ENCODE peak calls at places on chromosome 21, in four cellular contexts. K is left cardiac atrium, S is hypothalamus, Y is left ventricle myocardium inferior. C is an unnamed sample.

GRCh38 chr21:28193189-28193588 is 799.5 kb downstream of the LTN1 start:
- DNase-seq in K (no peak), S (no peak), Y (no peak), C (no peak)

GRCh38 chr21:45516071-45516670 is 26.1 kb downstream of the SLC19A1 start:
- DNase-seq in K (peak), S (no peak), Y (peak), C (no peak)

GRCh38 chr21:42199488-42200463 is 19.2 kb upstream of the ABCG1 start:
- DNase-seq in K (no peak), S (no peak), Y (no peak), C (peak)

GRCh38 chr21:44296916-44297315 is 2.9 kb upstream of the PFKL start:
- DNase-seq in K (no peak), S (no peak), Y (no peak), C (no peak)

GRCh38 chr21:44050276-44050675 is 38.2 kb downstream of the TRAPPC10 start:
- DNase-seq in K (no peak), S (no peak), Y (no peak), C (no peak)

GRCh38 chr21:41835711-41836154 is 43.4 kb downstream of the PRDM15 start:
- DNase-seq in K (no peak), S (no peak), Y (no peak), C (no peak)

GRCh38 chr21:35748683-35749314 is 311.5 kb downstream of the SETD4 start:
- DNase-seq in K (no peak), S (no peak), Y (no peak), C (no peak)

GRCh38 chr21:39676054-39676771 is 63.5 kb downstream of the B3GALT5 start:
- DNase-seq in K (no peak), S (no peak), Y (peak), C (no peak)

GRCh38 chr21:25885880-25886279 is 151.1 kb downstream of the GABPA start:
- DNase-seq in K (no peak), S (no peak), Y (no peak), C (no peak)

GRCh38 chr21:42245348-42246185 is 26.6 kb downstream of the ABCG1 start:
- DNase-seq in K (no peak), S (no peak), Y (no peak), C (no peak)

GRCh38 chr21:41783476-41784150 is 16.8 kb upstream of the RIPK4 start:
- DNase-seq in K (no peak), S (no peak), Y (no peak), C (no peak)

GRCh38 chr21:31348188-31348587 is 4.1 kb upstream of the TIAM1 start:
- DNase-seq in K (no peak), S (no peak), Y (no peak), C (no peak)

GRCh38 chr21:31266241-31266640 is 77.8 kb downstream of the TIAM1 start:
- DNase-seq in K (no peak), S (no peak), Y (no peak), C (no peak)

GRCh38 chr21:45997205-45997494 is 15.6 kb downstream of the COL6A1 start:
- DNase-seq in K (no peak), S (no peak), Y (no peak), C (no peak)

GRCh38 chr21:41630249-41630648 is 122.3 kb upstream of the TMPRSS2 start:
- DNase-seq in K (peak), S (no peak), Y (no peak), C (no peak)

GRCh38 chr21:31476551-31477120 is 132.6 kb upstream of the TIAM1 start:
- DNase-seq in K (no peak), S (no peak), Y (no peak), C (no peak)

GRCh38 chr21:45889961-45890360 is 91.6 kb upstream of the COL6A1 start:
- DNase-seq in K (peak), S (no peak), Y (peak), C (no peak)

GRCh38 chr21:44748621-44749020 is 37.2 kb upstream of the TSPEAR start:
- DNase-seq in K (no peak), S (no peak), Y (no peak), C (no peak)

GRCh38 chr21:15080504-15080903 is 15.7 kb upstream of the NRIP1 start:
- DNase-seq in K (no peak), S (no peak), Y (no peak), C (no peak)

GRCh38 chr21:43903451-43904091 is 38.5 kb downstream of the AGPAT3 start:
- DNase-seq in K (no peak), S (no peak), Y (peak), C (no peak)

GRCh38 chr21:44926364-44927101 is 5.8 kb upstream of the ITGB2 start:
- DNase-seq in K (peak), S (no peak), Y (peak), C (peak)

GRCh38 chr21:33069645-33069993 is 322 bp upstream of the OLIG1 start:
- DNase-seq in K (no peak), S (no peak), Y (no peak), C (no peak)

GRCh38 chr21:44478801-44479167 is 23.5 kb downstream of the LRRC3 start:
- DNase-seq in K (no peak), S (no peak), Y (no peak), C (no peak)